ENCODE peak calls at places on chromosome 9, in seven cellular contexts. One of them, this sample, is unnamed.
A peak's percentile ranks its signal among the peaks of the same experiment; 100 is the strongest.

GRCh38 chr9:87781331-87781730 is 55.4 kb downstream of the CTSL start:
- DNase-seq in T-helper 17 cell: no peak
- DNase-seq in stimulated activated CD4-positive, alpha-beta T cell treated with anti-CD3 and anti-CD28 coated beads, Interleukin-1b, Interleukin-23, amount 100 ng/mL, for 1 hour: no peak
- DNase-seq in uterus: no peak
- DNase-seq in epithelial cell of esophagus: no peak
- DNase-seq in iris pigment epithelial cell: no peak
- DNase-seq in activated CD4-positive, CD25-positive, alpha-beta regulatory T cell treated with anti-CD3 and anti-CD28 coated beads, Interleukin-2, amount 50 U/mL, for 72 hours: no peak
- DNase-seq in this sample: no peak

GRCh38 chr9:137095664-137096517 is 9.1 kb downstream of the MAN1B1 start:
- DNase-seq in T-helper 17 cell: peak; percentile 73
- DNase-seq in stimulated activated CD4-positive, alpha-beta T cell treated with anti-CD3 and anti-CD28 coated beads, Interleukin-1b, Interleukin-23, amount 100 ng/mL, for 1 hour: peak; percentile 61
- DNase-seq in uterus: no peak
- DNase-seq in epithelial cell of esophagus: no peak
- DNase-seq in iris pigment epithelial cell: no peak
- DNase-seq in activated CD4-positive, CD25-positive, alpha-beta regulatory T cell treated with anti-CD3 and anti-CD28 coated beads, Interleukin-2, amount 50 U/mL, for 72 hours: peak; percentile 79
- DNase-seq in this sample: no peak

GRCh38 chr9:110189001-110189400 is 19.0 kb downstream of the C9orf152 start:
- DNase-seq in T-helper 17 cell: no peak
- DNase-seq in stimulated activated CD4-positive, alpha-beta T cell treated with anti-CD3 and anti-CD28 coated beads, Interleukin-1b, Interleukin-23, amount 100 ng/mL, for 1 hour: no peak
- DNase-seq in uterus: peak; percentile 69
- DNase-seq in epithelial cell of esophagus: no peak
- DNase-seq in iris pigment epithelial cell: peak; percentile 26
- DNase-seq in activated CD4-positive, CD25-positive, alpha-beta regulatory T cell treated with anti-CD3 and anti-CD28 coated beads, Interleukin-2, amount 50 U/mL, for 72 hours: no peak
- DNase-seq in this sample: no peak

GRCh38 chr9:82410306-82410705 is 421.7 kb downstream of the SPATA31D1 start:
- DNase-seq in T-helper 17 cell: no peak
- DNase-seq in stimulated activated CD4-positive, alpha-beta T cell treated with anti-CD3 and anti-CD28 coated beads, Interleukin-1b, Interleukin-23, amount 100 ng/mL, for 1 hour: no peak
- DNase-seq in uterus: no peak
- DNase-seq in epithelial cell of esophagus: peak; percentile 92
- DNase-seq in iris pigment epithelial cell: peak; percentile 62
- DNase-seq in activated CD4-positive, CD25-positive, alpha-beta regulatory T cell treated with anti-CD3 and anti-CD28 coated beads, Interleukin-2, amount 50 U/mL, for 72 hours: no peak
- DNase-seq in this sample: peak; percentile 81

GRCh38 chr9:120698766-120699165 is 15.5 kb downstream of the MEGF9 start:
- DNase-seq in T-helper 17 cell: no peak
- DNase-seq in stimulated activated CD4-positive, alpha-beta T cell treated with anti-CD3 and anti-CD28 coated beads, Interleukin-1b, Interleukin-23, amount 100 ng/mL, for 1 hour: no peak
- DNase-seq in uterus: no peak
- DNase-seq in epithelial cell of esophagus: no peak
- DNase-seq in iris pigment epithelial cell: peak; percentile 37
- DNase-seq in activated CD4-positive, CD25-positive, alpha-beta regulatory T cell treated with anti-CD3 and anti-CD28 coated beads, Interleukin-2, amount 50 U/mL, for 72 hours: no peak
- DNase-seq in this sample: no peak

GRCh38 chr9:84512493-84512892 is 157.0 kb upstream of the NTRK2 start:
- DNase-seq in T-helper 17 cell: no peak
- DNase-seq in stimulated activated CD4-positive, alpha-beta T cell treated with anti-CD3 and anti-CD28 coated beads, Interleukin-1b, Interleukin-23, amount 100 ng/mL, for 1 hour: no peak
- DNase-seq in uterus: no peak
- DNase-seq in epithelial cell of esophagus: peak; percentile 87
- DNase-seq in iris pigment epithelial cell: no peak
- DNase-seq in activated CD4-positive, CD25-positive, alpha-beta regulatory T cell treated with anti-CD3 and anti-CD28 coated beads, Interleukin-2, amount 50 U/mL, for 72 hours: no peak
- DNase-seq in this sample: peak; percentile 73

GRCh38 chr9:111610851-111611250 is 11.4 kb upstream of the PTGR1 start:
- DNase-seq in T-helper 17 cell: no peak
- DNase-seq in stimulated activated CD4-positive, alpha-beta T cell treated with anti-CD3 and anti-CD28 coated beads, Interleukin-1b, Interleukin-23, amount 100 ng/mL, for 1 hour: no peak
- DNase-seq in uterus: no peak
- DNase-seq in epithelial cell of esophagus: peak; percentile 41
- DNase-seq in iris pigment epithelial cell: no peak
- DNase-seq in activated CD4-positive, CD25-positive, alpha-beta regulatory T cell treated with anti-CD3 and anti-CD28 coated beads, Interleukin-2, amount 50 U/mL, for 72 hours: no peak
- DNase-seq in this sample: no peak

GRCh38 chr9:8883313-8883712 is 1083.7 kb upstream of the DMAC1 start:
- DNase-seq in T-helper 17 cell: no peak
- DNase-seq in stimulated activated CD4-positive, alpha-beta T cell treated with anti-CD3 and anti-CD28 coated beads, Interleukin-1b, Interleukin-23, amount 100 ng/mL, for 1 hour: no peak
- DNase-seq in uterus: no peak
- DNase-seq in epithelial cell of esophagus: no peak
- DNase-seq in iris pigment epithelial cell: no peak
- DNase-seq in activated CD4-positive, CD25-positive, alpha-beta regulatory T cell treated with anti-CD3 and anti-CD28 coated beads, Interleukin-2, amount 50 U/mL, for 72 hours: no peak
- DNase-seq in this sample: no peak

GRCh38 chr9:133727277-133727875 is 10.8 kb downstream of the SARDH start:
- DNase-seq in T-helper 17 cell: no peak
- DNase-seq in stimulated activated CD4-positive, alpha-beta T cell treated with anti-CD3 and anti-CD28 coated beads, Interleukin-1b, Interleukin-23, amount 100 ng/mL, for 1 hour: no peak
- DNase-seq in uterus: no peak
- DNase-seq in epithelial cell of esophagus: no peak
- DNase-seq in iris pigment epithelial cell: no peak
- DNase-seq in activated CD4-positive, CD25-positive, alpha-beta regulatory T cell treated with anti-CD3 and anti-CD28 coated beads, Interleukin-2, amount 50 U/mL, for 72 hours: no peak
- DNase-seq in this sample: no peak

GRCh38 chr9:111052831-111053230 is 14.6 kb upstream of the LPAR1 start:
- DNase-seq in T-helper 17 cell: no peak
- DNase-seq in stimulated activated CD4-positive, alpha-beta T cell treated with anti-CD3 and anti-CD28 coated beads, Interleukin-1b, Interleukin-23, amount 100 ng/mL, for 1 hour: no peak
- DNase-seq in uterus: no peak
- DNase-seq in epithelial cell of esophagus: peak; percentile 77
- DNase-seq in iris pigment epithelial cell: peak; percentile 50
- DNase-seq in activated CD4-positive, CD25-positive, alpha-beta regulatory T cell treated with anti-CD3 and anti-CD28 coated beads, Interleukin-2, amount 50 U/mL, for 72 hours: no peak
- DNase-seq in this sample: peak; percentile 23

GRCh38 chr9:112121633-112122032 is 53.5 kb downstream of the SUSD1 start:
- DNase-seq in T-helper 17 cell: no peak
- DNase-seq in stimulated activated CD4-positive, alpha-beta T cell treated with anti-CD3 and anti-CD28 coated beads, Interleukin-1b, Interleukin-23, amount 100 ng/mL, for 1 hour: no peak
- DNase-seq in uterus: no peak
- DNase-seq in epithelial cell of esophagus: no peak
- DNase-seq in iris pigment epithelial cell: no peak
- DNase-seq in activated CD4-positive, CD25-positive, alpha-beta regulatory T cell treated with anti-CD3 and anti-CD28 coated beads, Interleukin-2, amount 50 U/mL, for 72 hours: no peak
- DNase-seq in this sample: no peak

GRCh38 chr9:38047301-38048251 is 21.5 kb downstream of the SHB start:
- DNase-seq in T-helper 17 cell: no peak
- DNase-seq in stimulated activated CD4-positive, alpha-beta T cell treated with anti-CD3 and anti-CD28 coated beads, Interleukin-1b, Interleukin-23, amount 100 ng/mL, for 1 hour: no peak
- DNase-seq in uterus: no peak
- DNase-seq in epithelial cell of esophagus: peak; percentile 85
- DNase-seq in iris pigment epithelial cell: peak; percentile 92
- DNase-seq in activated CD4-positive, CD25-positive, alpha-beta regulatory T cell treated with anti-CD3 and anti-CD28 coated beads, Interleukin-2, amount 50 U/mL, for 72 hours: no peak
- DNase-seq in this sample: peak; percentile 81

GRCh38 chr9:27414215-27414731 is 109.8 kb upstream of the IFNK start:
- DNase-seq in T-helper 17 cell: no peak
- DNase-seq in stimulated activated CD4-positive, alpha-beta T cell treated with anti-CD3 and anti-CD28 coated beads, Interleukin-1b, Interleukin-23, amount 100 ng/mL, for 1 hour: no peak
- DNase-seq in uterus: peak; percentile 35
- DNase-seq in epithelial cell of esophagus: no peak
- DNase-seq in iris pigment epithelial cell: no peak
- DNase-seq in activated CD4-positive, CD25-positive, alpha-beta regulatory T cell treated with anti-CD3 and anti-CD28 coated beads, Interleukin-2, amount 50 U/mL, for 72 hours: no peak
- DNase-seq in this sample: no peak

GRCh38 chr9:121811140-121811539 is 159.7 kb downstream of the DAB2IP start:
- DNase-seq in T-helper 17 cell: no peak
- DNase-seq in stimulated activated CD4-positive, alpha-beta T cell treated with anti-CD3 and anti-CD28 coated beads, Interleukin-1b, Interleukin-23, amount 100 ng/mL, for 1 hour: no peak
- DNase-seq in uterus: no peak
- DNase-seq in epithelial cell of esophagus: no peak
- DNase-seq in iris pigment epithelial cell: no peak
- DNase-seq in activated CD4-positive, CD25-positive, alpha-beta regulatory T cell treated with anti-CD3 and anti-CD28 coated beads, Interleukin-2, amount 50 U/mL, for 72 hours: no peak
- DNase-seq in this sample: no peak

GRCh38 chr9:109411818-109412352 is 86.2 kb downstream of the PTPN3 start:
- DNase-seq in T-helper 17 cell: no peak
- DNase-seq in stimulated activated CD4-positive, alpha-beta T cell treated with anti-CD3 and anti-CD28 coated beads, Interleukin-1b, Interleukin-23, amount 100 ng/mL, for 1 hour: no peak
- DNase-seq in uterus: no peak
- DNase-seq in epithelial cell of esophagus: peak; percentile 33
- DNase-seq in iris pigment epithelial cell: peak; percentile 65
- DNase-seq in activated CD4-positive, CD25-positive, alpha-beta regulatory T cell treated with anti-CD3 and anti-CD28 coated beads, Interleukin-2, amount 50 U/mL, for 72 hours: no peak
- DNase-seq in this sample: no peak

GRCh38 chr9:4422495-4422894 is 67.8 kb upstream of the SLC1A1 start:
- DNase-seq in T-helper 17 cell: no peak
- DNase-seq in stimulated activated CD4-positive, alpha-beta T cell treated with anti-CD3 and anti-CD28 coated beads, Interleukin-1b, Interleukin-23, amount 100 ng/mL, for 1 hour: no peak
- DNase-seq in uterus: no peak
- DNase-seq in epithelial cell of esophagus: no peak
- DNase-seq in iris pigment epithelial cell: no peak
- DNase-seq in activated CD4-positive, CD25-positive, alpha-beta regulatory T cell treated with anti-CD3 and anti-CD28 coated beads, Interleukin-2, amount 50 U/mL, for 72 hours: no peak
- DNase-seq in this sample: no peak

This sample was measured in mammary epithelial cell.